ENCODE peak calls at places on chromosome 4, in six cellular contexts. O is renal cortical epithelial cell, C is amniotic stem cell, W is ascending aorta, N is esophagus squamous epithelium, Q is naive B cell. M is an unnamed sample.

GRCh38 chr4:88284378-88285234 is at the start of gene PPM1K:
- DNase-seq in O (peak; percentile 94), C (peak; percentile 93), W (peak; percentile 100), N (peak; percentile 92), Q (peak; percentile 100), M (peak; percentile 88)

GRCh38 chr4:84492290-84492689 is 6.8 kb downstream of the NKX6-1 start:
- DNase-seq in O (no peak), C (no peak), W (no peak), N (no peak), Q (no peak), M (no peak)

GRCh38 chr4:188023682-188024081 is 28.1 kb downstream of the ZFP42 start:
- DNase-seq in O (no peak), C (no peak), W (no peak), N (no peak), Q (no peak), M (no peak)

GRCh38 chr4:92501456-92501855 is 197.7 kb downstream of the GRID2 start:
- DNase-seq in O (peak; percentile 27), C (no peak), W (no peak), N (no peak), Q (no peak), M (no peak)

GRCh38 chr4:141540643-141541042 is 95.7 kb upstream of the IL15 start:
- DNase-seq in O (no peak), C (no peak), W (no peak), N (no peak), Q (no peak), M (no peak)

GRCh38 chr4:152009046-152009445 is 248.2 kb upstream of the GATB start:
- DNase-seq in O (peak; percentile 3), C (no peak), W (peak; percentile 2), N (no peak), Q (no peak), M (no peak)

GRCh38 chr4:105147226-105148151 is 813 bp downstream of the TET2 start:
- DNase-seq in O (no peak), C (no peak), W (no peak), N (no peak), Q (peak; percentile 21), M (no peak)

GRCh38 chr4:181618038-181618618 is 625.1 kb upstream of the TENM3 start:
- DNase-seq in O (no peak), C (no peak), W (no peak), N (no peak), Q (no peak), M (no peak)

GRCh38 chr4:185671041-185671440 is 135.7 kb upstream of the PDLIM3 start:
- DNase-seq in O (no peak), C (no peak), W (no peak), N (no peak), Q (no peak), M (no peak)

GRCh38 chr4:78032446-78032845 is 24.7 kb upstream of the FRAS1 start:
- DNase-seq in O (peak; percentile 50), C (no peak), W (no peak), N (no peak), Q (no peak), M (no peak)

GRCh38 chr4:94177822-94178221 is 29.8 kb upstream of the SMARCAD1 start:
- DNase-seq in O (no peak), C (no peak), W (no peak), N (no peak), Q (no peak), M (no peak)

GRCh38 chr4:147059064-147059731 is 113.5 kb upstream of the TTC29 start:
- DNase-seq in O (no peak), C (no peak), W (no peak), N (no peak), Q (peak; percentile 55), M (no peak)

GRCh38 chr4:159608434-159608833 is 505.6 kb downstream of the RAPGEF2 start:
- DNase-seq in O (peak; percentile 70), C (no peak), W (no peak), N (no peak), Q (no peak), M (no peak)

GRCh38 chr4:94504545-94504944 is 52.8 kb downstream of the PDLIM5 start:
- DNase-seq in O (no peak), C (no peak), W (no peak), N (no peak), Q (no peak), M (no peak)